ENCODE peak calls at places on chromosomes 1 and 21, in five cellular contexts. U is left lung, I is pancreas, D is thoracic aorta, O is cardiac fibroblast. A is an unnamed sample.
A peak's percentile ranks its signal among the peaks of the same experiment; 100 is the strongest.

GRCh38 chr1:19427087-19427781 is 58.1 kb downstream of the CAPZB start:
- DNase-seq in U (no peak), I (no peak), D (no peak), O (peak; percentile 52), A (no peak)

GRCh38 chr1:45668526-45668925 is 17.8 kb downstream of the GPBP1L1 start:
- DNase-seq in U (no peak), I (no peak), D (no peak), O (no peak), A (no peak)

GRCh38 chr1:2981981-2982614 is 39.2 kb upstream of the ACTRT2 start:
- DNase-seq in U (peak; percentile 63), I (no peak), D (no peak), O (no peak), A (no peak)

GRCh38 chr21:45981154-45981606 is 390 bp upstream of the COL6A1 start:
- DNase-seq in U (peak; percentile 84), I (peak; percentile 70), D (no peak), O (peak; percentile 88), A (peak; percentile 93)

GRCh38 chr1:184945034-184945433 is 29.3 kb downstream of the NIBAN1 start:
- DNase-seq in U (no peak), I (no peak), D (no peak), O (no peak), A (peak; percentile 48)

GRCh38 chr1:1347663-1348419 is 1.4 kb downstream of the DVL1 start:
- DNase-seq in U (peak; percentile 84), I (peak; percentile 73), D (no peak), O (peak; percentile 31), A (no peak)

GRCh38 chr21:43764576-43765495 is 11.3 kb downstream of the CSTB start:
- DNase-seq in U (peak; percentile 66), I (no peak), D (no peak), O (peak; percentile 49), A (no peak)

GRCh38 chr1:111602302-111602701 is 17.3 kb upstream of the RAP1A start:
- DNase-seq in U (no peak), I (no peak), D (no peak), O (no peak), A (no peak)

GRCh38 chr21:46538851-46539666 is 65.8 kb downstream of the S100B start:
- DNase-seq in U (no peak), I (no peak), D (no peak), O (no peak), A (no peak)

GRCh38 chr1:12080156-12080555 is 17.1 kb downstream of the TNFRSF8 start:
- DNase-seq in U (no peak), I (no peak), D (no peak), O (no peak), A (no peak)

GRCh38 chr21:28436286-28436932 is 556.3 kb downstream of the LTN1 start:
- DNase-seq in U (no peak), I (no peak), D (no peak), O (peak; percentile 85), A (peak; percentile 65)

GRCh38 chr21:41142051-41142795 is 25.7 kb upstream of the BACE2 start:
- DNase-seq in U (no peak), I (no peak), D (peak; percentile 21), O (peak; percentile 57), A (peak; percentile 39)

GRCh38 chr1:208185801-208186201 is 58.4 kb downstream of the PLXNA2 start:
- DNase-seq in U (no peak), I (no peak), D (no peak), O (no peak), A (no peak)

GRCh38 chr21:45405819-45406762 is 1.1 kb downstream of the COL18A1 start:
- DNase-seq in U (peak; percentile 77), I (peak; percentile 40), D (no peak), O (peak; percentile 68), A (peak; percentile 53)

GRCh38 chr1:207748737-207749528 is 2.9 kb upstream of the CD46 start:
- DNase-seq in U (no peak), I (no peak), D (no peak), O (no peak), A (no peak)

GRCh38 chr21:41847066-41847804 is 31.9 kb downstream of the PRDM15 start:
- DNase-seq in U (peak; percentile 61), I (no peak), D (no peak), O (no peak), A (no peak)

GRCh38 chr1:65458730-65459396 is 38.4 kb downstream of the LEPR start:
- DNase-seq in U (no peak), I (no peak), D (no peak), O (peak; percentile 65), A (peak; percentile 33)

GRCh38 chr1:53123462-53124129 is 18.8 kb downstream of the SLC1A7 start:
- DNase-seq in U (no peak), I (no peak), D (no peak), O (peak; percentile 41), A (no peak)

GRCh38 chr1:30450818-30451233 is 272.6 kb downstream of the MATN1 start:
- DNase-seq in U (no peak), I (no peak), D (no peak), O (no peak), A (no peak)

GRCh38 chr1:30449428-30450147 is 273.8 kb downstream of the MATN1 start:
- DNase-seq in U (no peak), I (no peak), D (no peak), O (no peak), A (no peak)

GRCh38 chr1:30449003-30449402 is 274.4 kb downstream of the MATN1 start:
- DNase-seq in U (no peak), I (no peak), D (no peak), O (no peak), A (no peak)

GRCh38 chr1:30451532-30452125 is 271.8 kb downstream of the MATN1 start:
- DNase-seq in U (no peak), I (no peak), D (no peak), O (no peak), A (no peak)

DNA sequence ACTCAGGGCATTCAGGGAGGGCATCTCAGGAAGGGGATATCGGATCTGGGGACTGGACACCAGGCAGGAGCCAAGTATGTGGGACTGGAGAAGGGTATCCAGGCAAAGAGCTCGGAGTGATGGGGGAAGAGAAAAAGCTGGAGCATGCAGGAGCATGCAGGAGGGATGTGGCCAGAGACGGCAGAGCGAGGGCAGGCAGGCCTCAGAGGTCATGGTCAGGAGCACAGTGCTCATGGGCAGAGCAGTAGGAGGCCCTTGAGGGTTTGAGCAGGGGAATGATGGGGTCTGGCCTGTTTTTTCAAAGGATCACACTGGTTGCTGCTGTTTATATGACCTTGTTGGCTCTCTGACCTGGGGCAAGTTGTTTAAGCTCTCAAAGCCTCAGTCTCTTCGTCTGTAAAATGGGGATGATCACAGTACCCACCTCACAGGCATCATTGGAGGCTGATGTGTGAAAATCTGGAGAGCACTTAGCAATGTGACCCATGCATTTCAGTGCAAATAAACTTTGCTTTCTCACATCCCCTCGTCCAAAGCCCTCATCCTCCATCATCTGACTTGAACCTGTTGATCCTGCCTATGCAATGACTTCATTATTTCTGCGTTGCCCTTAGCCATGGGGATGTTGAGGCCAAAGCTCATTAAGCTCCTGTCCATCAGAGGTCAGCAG is 273.1 kb downstream of the MATN1 start:
- DNase-seq in U (no peak), I (no peak), D (no peak), O (no peak), A (no peak)
- H3K4me3 ChIP-seq in U (no peak overlapping the region), I (no peak overlapping the region), D (no peak overlapping the region), O (no peak overlapping the region), A (no peak overlapping the region)

DNA sequence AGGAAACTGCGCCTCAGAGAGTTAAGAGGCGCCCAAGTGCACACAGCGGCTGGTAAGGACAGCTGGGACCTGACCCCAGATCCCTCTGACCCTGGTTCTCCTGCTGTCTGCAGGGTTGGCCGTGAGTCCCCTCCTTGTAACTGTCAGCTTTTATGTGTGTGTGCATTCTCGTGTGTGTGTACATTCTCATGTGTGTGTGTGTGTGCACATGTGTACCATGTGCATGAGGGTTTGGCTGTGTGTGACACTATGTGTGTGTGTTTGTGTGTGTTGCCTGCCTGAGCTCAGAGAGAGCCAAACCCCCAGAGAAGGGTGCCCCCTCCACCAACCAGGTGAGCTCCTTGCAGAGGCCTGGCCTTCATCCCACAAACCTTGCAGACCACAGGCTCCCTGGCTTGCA is 25.9 kb upstream of the EFHD2 start:
- DNase-seq in U (no peak), I (no peak), D (no peak), O (no peak), A (no peak)
- H3K4me3 ChIP-seq in U (no peak overlapping the region), I (no peak overlapping the region), D (no peak overlapping the region), O (no peak overlapping the region), A (no peak overlapping the region)

GRCh38 chr1:85582687-85583354 is 2.3 kb downstream of the CCN1 start:
- DNase-seq in U (no peak), I (no peak), D (no peak), O (peak; percentile 76), A (peak; percentile 75)
- H3K4me3 ChIP-seq in U (peak overlapping the region; percentile 56), I (peak overlapping the region; percentile 74), D (peak overlapping the region; percentile 75), O (peak overlapping the region; percentile 88), A (peak overlapping the region; percentile 94)

GRCh38 chr1:227949341-227949921 is 1.7 kb upstream of the WNT9A start:
- DNase-seq in U (peak; percentile 68), I (no peak), D (no peak), O (no peak), A (no peak)
- H3K4me3 ChIP-seq in U (no peak overlapping the region), I (no peak overlapping the region), D (no peak overlapping the region), O (no peak overlapping the region), A (no peak overlapping the region)

DNA sequence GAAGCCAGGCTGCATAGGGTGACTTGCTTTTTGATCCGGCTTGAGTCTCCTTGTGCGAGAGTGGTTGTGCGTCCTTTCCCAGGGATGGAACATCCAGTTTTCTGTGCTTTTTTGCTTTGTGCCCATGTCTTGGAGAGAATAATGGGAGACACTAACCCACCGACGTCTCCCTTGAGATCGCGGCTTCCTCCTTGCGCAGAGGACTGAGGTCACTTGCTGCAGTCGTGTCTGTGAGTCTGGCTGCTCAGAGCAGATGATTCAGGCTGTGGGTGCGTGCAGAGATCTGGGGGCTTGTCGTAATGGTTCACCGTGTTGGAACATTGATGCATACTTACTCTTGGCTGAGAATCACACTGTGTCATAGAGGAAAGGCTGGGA is 164.5 kb upstream of the CACNA1E start:
- DNase-seq in U (no peak), I (no peak), D (no peak), O (peak; percentile 25), A (no peak)
- H3K4me3 ChIP-seq in U (no peak overlapping the region), I (no peak overlapping the region), D (no peak overlapping the region), O (no peak overlapping the region), A (no peak overlapping the region)

GRCh38 chr1:230808268-230808872 is 60.0 kb downstream of the C1orf198 start:
- DNase-seq in U (no peak), I (no peak), D (no peak), O (no peak), A (no peak)
- H3K4me3 ChIP-seq in U (no peak overlapping the region), I (no peak overlapping the region), D (no peak overlapping the region), O (no peak overlapping the region), A (no peak overlapping the region)

DNA sequence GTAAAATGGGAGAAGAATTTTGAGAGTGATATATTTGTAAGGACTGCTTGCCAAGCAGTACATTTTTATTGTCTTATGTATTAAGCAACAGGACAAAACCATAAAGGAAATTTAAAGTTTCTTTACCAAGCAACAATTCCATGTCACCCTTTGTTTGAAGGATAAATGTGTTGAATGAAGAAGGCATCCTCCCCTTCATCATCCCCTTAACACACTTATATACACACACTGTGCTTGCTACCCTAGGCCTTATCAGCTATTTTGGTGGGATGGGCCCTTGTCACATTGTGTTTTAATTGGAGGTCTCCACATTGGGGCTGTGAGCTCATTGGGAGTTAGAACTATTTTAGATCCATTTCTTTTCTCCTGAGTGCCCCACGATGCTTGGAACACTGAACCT is 1.9 kb downstream of the VANGL1 start:
- DNase-seq in U (no peak), I (no peak), D (no peak), O (no peak), A (no peak)
- H3K4me3 ChIP-seq in U (no peak overlapping the region), I (no peak overlapping the region), D (peak overlapping the region; percentile 79), O (no peak overlapping the region), A (no peak overlapping the region)

GRCh38 chr1:96355961-96356360 is 365.6 kb upstream of the PTBP2 start:
- DNase-seq in U (no peak), I (no peak), D (no peak), O (no peak), A (no peak)
- H3K4me3 ChIP-seq in U (no peak overlapping the region), I (no peak overlapping the region), D (no peak overlapping the region), O (no peak overlapping the region), A (no peak overlapping the region)